ENCODE peak calls at places on chromosomes 2 and 18, in five cellular contexts. S is sigmoid colon, J is aorta, A is lower lobe of right lung, I is A549. V is an unnamed sample.

GRCh38 chr2:200577000-200577399 is 8.8 kb upstream of the AOX1 start:
- DNase-seq in S (no peak), J (no peak), I (no peak), A (no peak), V (no peak)

GRCh38 chr2:3659447-3660432 is 1.7 kb downstream of the ALLC start:
- DNase-seq in I (no peak), A (no peak), S (peak; percentile 51), J (no peak), V (no peak)

GRCh38 chr18:48308027-48308635 is 101.1 kb downstream of the ZBTB7C start:
- DNase-seq in A (no peak), I (no peak), S (peak; percentile 29), J (no peak), V (no peak)

GRCh38 chr18:56517181-56517580 is 121.2 kb downstream of the TXNL1 start:
- DNase-seq in A (no peak), I (no peak), S (no peak), J (no peak), V (no peak)

GRCh38 chr2:39379643-39380524 is 57.2 kb downstream of the MAP4K3 start:
- DNase-seq in A (no peak), I (peak; percentile 71), J (no peak), S (no peak), V (peak; percentile 36)

GRCh38 chr2:37026050-37026449 is 58.1 kb downstream of the HEATR5B start:
- DNase-seq in I (peak; percentile 48), J (no peak), S (no peak), A (no peak), V (peak; percentile 33)

GRCh38 chr2:119440501-119440870 is 8.8 kb downstream of the TMEM37 start:
- DNase-seq in I (no peak), J (no peak), A (no peak), S (no peak), V (no peak)

GRCh38 chr2:239252433-239253200 is 148.2 kb downstream of the HDAC4 start:
- DNase-seq in J (peak; percentile 85), I (no peak), A (peak; percentile 76), S (peak; percentile 86), V (no peak)

GRCh38 chr2:241228081-241228859 is 39.8 kb downstream of the ANO7 start:
- DNase-seq in A (peak; percentile 41), S (no peak), J (peak; percentile 42), I (no peak), V (no peak)

GRCh38 chr2:180057706-180058412 is 50.8 kb upstream of the CWC22 start:
- DNase-seq in S (no peak), J (no peak), I (no peak), A (no peak), V (no peak)

GRCh38 chr2:198376677-198377076 is 572.3 kb downstream of the PLCL1 start:
- DNase-seq in I (peak; percentile 6), S (no peak), J (no peak), A (no peak), V (no peak)

GRCh38 chr2:63692002-63692606 is 103.3 kb downstream of the MDH1 start:
- DNase-seq in I (peak; percentile 62), S (no peak), A (no peak), J (no peak), V (peak; percentile 15)

GRCh38 chr18:76765649-76766048 is 56.7 kb upstream of the ZNF236 start:
- DNase-seq in A (no peak), J (no peak), I (no peak), S (no peak), V (no peak)

GRCh38 chr18:41357708-41358107 is 597.3 kb upstream of the PIK3C3 start:
- DNase-seq in I (no peak), S (no peak), A (no peak), J (no peak), V (no peak)

GRCh38 chr2:192007819-192008218 is 160.9 kb upstream of the CAVIN2 start:
- DNase-seq in J (no peak), A (no peak), I (no peak), S (no peak), V (no peak)

GRCh38 chr2:63071664-63072063 is 21.0 kb downstream of the OTX1 start:
- DNase-seq in I (no peak), A (no peak), S (no peak), J (no peak), V (no peak)

GRCh38 chr18:24120676-24121075 is 18.2 kb upstream of the CABYR start:
- DNase-seq in J (no peak), A (no peak), S (no peak), I (no peak), V (no peak)

GRCh38 chr2:156182132-156182531 is 150.4 kb downstream of the NR4A2 start:
- DNase-seq in I (peak; percentile 15), J (no peak), S (no peak), A (no peak), V (no peak)

GRCh38 chr18:906416-907170 is 1.9 kb downstream of the ADCYAP1 start:
- DNase-seq in J (no peak), I (no peak), S (no peak), A (no peak), V (no peak)

GRCh38 chr2:120825370-120826259 is 89.9 kb downstream of the GLI2 start:
- DNase-seq in I (no peak), A (peak; percentile 63), J (peak; percentile 57), S (peak; percentile 90), V (no peak)

GRCh38 chr2:27622921-27623384 is 5.9 kb downstream of the CCDC121 start:
- DNase-seq in A (no peak), J (no peak), S (no peak), I (no peak), V (peak; percentile 53)

GRCh38 chr2:203534486-203535077 is 519 bp downstream of the RAPH1 start:
- DNase-seq in I (peak; percentile 9), A (no peak), J (no peak), S (peak; percentile 72), V (no peak)

GRCh38 chr2:199499005-199499404 is 41.3 kb upstream of the SATB2 start:
- DNase-seq in A (no peak), I (no peak), S (no peak), J (no peak), V (no peak)

GRCh38 chr18:74251297-74252031 is 40.3 kb downstream of the CYB5A start:
- DNase-seq in J (no peak), I (peak; percentile 77), A (no peak), S (no peak), V (no peak)

GRCh38 chr2:28602136-28602660 is 106.3 kb downstream of the PLB1 start:
- DNase-seq in A (no peak), J (no peak), S (no peak), I (no peak), V (no peak)

GRCh38 chr2:241148239-241148638 is 1.0 kb downstream of the PASK start:
- DNase-seq in J (no peak), S (no peak), A (no peak), I (no peak), V (no peak)

GRCh38 chr2:219576505-219577388 is 4.6 kb downstream of the INHA start:
- DNase-seq in A (no peak), S (no peak), J (no peak), I (no peak), V (no peak)

GRCh38 chr2:215505044-215505786 is 69.3 kb upstream of the FN1 start:
- DNase-seq in S (no peak), I (peak; percentile 30), J (no peak), A (no peak), V (no peak)

GRCh38 chr2:12921321-12921720 is 204.6 kb downstream of the TRIB2 start:
- DNase-seq in S (no peak), J (no peak), I (no peak), A (no peak), V (no peak)

GRCh38 chr2:96534701-96535181 is 1.8 kb upstream of the ARID5A start:
- DNase-seq in I (no peak), S (peak; percentile 65), J (peak; percentile 45), A (no peak), V (no peak)

GRCh38 chr18:22451796-22452195 is 34.1 kb upstream of the CTAGE1 start:
- DNase-seq in S (no peak), A (no peak), J (no peak), I (peak; percentile 11), V (no peak)

GRCh38 chr2:150617351-150617750 is 129.9 kb upstream of the RND3 start:
- DNase-seq in I (no peak), A (no peak), S (no peak), J (no peak), V (no peak)
- H3K4me1 ChIP-seq in I (peaks cover 35% of the 10 kb centered on the region), A (peaks cover 7% of the 10 kb centered on the region), S (no peaks in the 10 kb centered on the region), J (peaks cover 6% of the 10 kb centered on the region), V (no peaks in the 10 kb centered on the region)

GRCh38 chr2:170714156-170715061 is 728 bp upstream of the SP5 start:
- DNase-seq in A (peak; percentile 70), I (peak; percentile 6), J (no peak), S (peak; percentile 81), V (no peak)
- H3K4me1 ChIP-seq in A (peaks cover 43% of the 10 kb centered on the region), I (peaks cover 11% of the 10 kb centered on the region), J (no peaks in the 10 kb centered on the region), S (no peaks in the 10 kb centered on the region), V (peaks cover 14% of the 10 kb centered on the region)

DNA sequence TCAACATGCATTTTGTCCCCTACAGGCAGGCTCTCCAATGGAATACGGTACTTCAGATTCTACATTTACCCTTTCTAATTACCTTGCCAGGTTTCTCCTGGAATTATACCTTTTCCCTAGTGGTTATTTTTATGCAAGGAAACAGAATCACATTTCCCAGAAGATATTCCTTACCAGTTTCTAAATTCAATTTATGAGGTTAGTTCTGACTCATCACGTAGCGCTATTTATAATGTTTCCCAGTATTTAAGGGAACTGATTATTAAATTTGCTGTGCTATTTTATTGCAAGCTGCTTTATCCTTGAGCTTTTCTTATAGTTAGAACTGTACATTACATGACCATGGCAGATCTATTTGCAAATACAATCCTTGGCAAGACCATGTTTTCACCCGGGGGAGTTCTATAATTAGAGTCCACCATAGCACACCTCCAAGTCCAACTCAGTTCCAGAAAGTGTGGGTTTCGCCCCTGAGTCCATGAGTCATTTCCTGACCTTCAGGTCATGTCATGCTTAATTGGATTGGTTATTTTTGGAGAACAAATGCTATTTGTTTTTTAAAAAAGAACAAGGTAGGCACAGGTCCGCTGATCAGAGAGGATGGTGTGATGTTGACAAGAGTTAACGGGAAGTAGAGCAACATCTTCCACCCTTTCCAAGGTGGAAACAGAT is 126.6 kb downstream of the ZNF532 start:
- DNase-seq in I (no peak), J (no peak), S (no peak), A (no peak), V (no peak)
- H3K4me1 ChIP-seq in I (peaks cover 41% of the 10 kb centered on the region), J (peaks cover 15% of the 10 kb centered on the region), S (no peaks in the 10 kb centered on the region), A (peaks cover 30% of the 10 kb centered on the region), V (peaks cover 5% of the 10 kb centered on the region)

DNA sequence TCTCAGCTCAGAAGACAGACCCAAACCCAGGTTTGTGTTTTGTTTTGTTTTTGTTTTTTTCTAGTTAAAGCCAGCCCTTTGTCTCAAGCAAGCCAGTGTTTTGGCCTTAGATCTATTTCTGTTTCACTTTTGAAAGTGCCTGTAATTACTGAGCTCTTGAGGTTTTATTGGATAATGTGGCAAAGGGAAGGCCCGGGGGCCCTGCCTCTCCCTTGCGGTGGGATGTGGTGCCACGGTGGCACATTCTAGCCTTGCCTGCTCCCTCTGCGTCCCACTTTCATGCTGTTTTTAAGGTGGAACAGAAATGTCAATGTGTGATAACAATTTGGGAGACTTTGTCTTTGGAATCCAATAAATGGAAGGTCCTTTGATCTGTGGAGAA is 2.5 kb downstream of the HPCAL1 start:
- DNase-seq in S (no peak), I (no peak), J (no peak), A (no peak), V (no peak)
- H3K4me1 ChIP-seq in S (no peaks in the 10 kb centered on the region), I (peaks cover 51% of the 10 kb centered on the region), J (no peaks in the 10 kb centered on the region), A (peaks cover 60% of the 10 kb centered on the region), V (peaks cover 17% of the 10 kb centered on the region)

GRCh38 chr2:55621802-55622201 is 4.4 kb upstream of the PPP4R3B start:
- DNase-seq in I (no peak), A (no peak), J (no peak), S (no peak), V (no peak)
- H3K4me1 ChIP-seq in I (peaks cover 13% of the 10 kb centered on the region), A (peaks cover 30% of the 10 kb centered on the region), J (peaks cover 6% of the 10 kb centered on the region), S (no peaks in the 10 kb centered on the region), V (peaks cover 12% of the 10 kb centered on the region)